ENCODE peak calls at places on chromosomes 11 and 22, in six cellular contexts. S, V, G, B, D and C are unnamed samples.

GRCh38 chr11:35590412-35590811 is 27.8 kb upstream of the FJX1 start:
- DNase-seq in B (no peak), S (no peak), D (no peak), G (no peak), V (no peak), C (no peak)

GRCh38 chr11:66653123-66653522 is 14.6 kb downstream of the RBM4 start:
- DNase-seq in D (no peak), B (no peak), V (no peak), G (no peak), S (no peak), C (no peak)

GRCh38 chr11:47987781-47988180 is 7.4 kb downstream of the PTPRJ start:
- DNase-seq in V (no peak), G (no peak), S (no peak), B (no peak), D (no peak), C (peak)

GRCh38 chr11:62980133-62980760 is 4.5 kb downstream of the SLC22A6 start:
- DNase-seq in D (no peak), B (no peak), V (no peak), G (no peak), S (no peak), C (no peak)

GRCh38 chr11:73218106-73218829 is at the start of gene P2RY2:
- DNase-seq in B (no peak), G (no peak), S (peak), V (peak), D (no peak), C (peak)

GRCh38 chr11:14907411-14908213 is 15.6 kb upstream of the CYP2R1 start:
- DNase-seq in S (peak), B (no peak), G (peak), D (no peak), V (peak), C (peak)

GRCh38 chr22:23892626-23893445 is 1.3 kb upstream of the MIF start:
- DNase-seq in S (no peak), B (no peak), D (no peak), V (no peak), G (no peak), C (no peak)

GRCh38 chr22:26648761-26649363 is 8.5 kb upstream of the MIAT start:
- DNase-seq in S (no peak), G (no peak), D (no peak), B (no peak), V (no peak), C (no peak)

GRCh38 chr11:128174465-128175101 is 412.8 kb downstream of the ETS1 start:
- DNase-seq in S (no peak), B (no peak), D (no peak), V (no peak), G (no peak), C (no peak)

GRCh38 chr22:46465348-46465725 is 72.1 kb downstream of the CELSR1 start:
- DNase-seq in G (no peak), B (no peak), V (no peak), S (no peak), D (no peak), C (no peak)

GRCh38 chr22:32693102-32693501 is 108.4 kb upstream of the TIMP3 start:
- DNase-seq in G (no peak), B (no peak), V (no peak), D (no peak), S (no peak), C (no peak)

GRCh38 chr11:11672764-11673163 is 51.0 kb upstream of the GALNT18 start:
- DNase-seq in S (no peak), B (no peak), V (no peak), D (no peak), G (no peak), C (peak)

GRCh38 chr11:117010808-117011540 is 87.3 kb downstream of the SIK3 start:
- DNase-seq in S (no peak), G (no peak), B (peak), D (no peak), V (no peak), C (peak)

GRCh38 chr11:111733655-111734088 is 32.5 kb downstream of the PPP2R1B start:
- DNase-seq in V (no peak), G (no peak), B (no peak), S (no peak), D (no peak), C (peak)

GRCh38 chr11:41895106-41895505 is 435.7 kb upstream of the LRRC4C start:
- DNase-seq in D (no peak), G (no peak), B (no peak), S (no peak), V (no peak), C (no peak)

GRCh38 chr11:55942785-55943392 is 6.7 kb upstream of the OR5I1 start:
- DNase-seq in V (no peak), G (no peak), S (peak), B (peak), D (no peak), C (no peak)